ENCODE peak calls at places on chromosome 14, in ten cellular contexts. M, Q, A, O, W, I, S, N, R and F are unnamed samples.

GRCh38 chr14:104537613-104537988 is 42.0 kb upstream of the C14orf180 start:
- DNase-seq in M (no peak), Q (no peak), A (no peak), O (no peak), W (no peak), I (no peak), S (no peak), N (no peak), R (no peak), F (no peak)

GRCh38 chr14:52850520-52850919 is 59.1 kb upstream of the GNPNAT1 start:
- DNase-seq in M (no peak), Q (no peak), A (no peak), O (no peak), W (no peak), I (no peak), S (no peak), N (no peak), R (no peak), F (no peak)

GRCh38 chr14:87131879-87132278 is 861.1 kb downstream of the GALC start:
- DNase-seq in M (peak), Q (no peak), A (no peak), O (no peak), W (no peak), I (no peak), S (no peak), N (no peak), R (no peak), F (no peak)

GRCh38 chr14:67313153-67313552 is 46.5 kb downstream of the ATP6V1D start:
- DNase-seq in M (no peak), Q (no peak), A (no peak), O (no peak), W (no peak), I (no peak), S (no peak), N (no peak), R (no peak), F (no peak)

GRCh38 chr14:104116544-104117340 is 21.6 kb upstream of the KIF26A start:
- DNase-seq in M (no peak), Q (peak), A (peak), O (peak), W (peak), I (no peak), S (no peak), N (peak), R (no peak), F (peak)

GRCh38 chr14:24705840-24706239 is 71.8 kb upstream of the GZMB start:
- DNase-seq in M (peak), Q (no peak), A (no peak), O (no peak), W (no peak), I (no peak), S (no peak), N (no peak), R (no peak), F (no peak)

GRCh38 chr14:90061849-90062794 is at the start of gene KCNK13:
- DNase-seq in M (no peak), Q (peak), A (no peak), O (no peak), W (no peak), I (no peak), S (no peak), N (peak), R (no peak), F (peak)

GRCh38 chr14:57390806-57391562 is 598 bp downstream of the NAA30 start:
- DNase-seq in M (peak), Q (peak), A (peak), O (peak), W (peak), I (peak), S (no peak), N (peak), R (peak), F (peak)

GRCh38 chr14:22026527-22026926 is 352.9 kb upstream of the OR4E1 start:
- DNase-seq in M (no peak), Q (no peak), A (no peak), O (no peak), W (no peak), I (no peak), S (no peak), N (no peak), R (no peak), F (no peak)

GRCh38 chr14:90756755-90757345 is 59.4 kb downstream of the TTC7B start:
- DNase-seq in M (peak), Q (no peak), A (no peak), O (no peak), W (peak), I (no peak), S (peak), N (no peak), R (no peak), F (no peak)

GRCh38 chr14:99512571-99513182 is 31.5 kb downstream of the CCNK start:
- DNase-seq in M (no peak), Q (no peak), A (no peak), O (peak), W (no peak), I (no peak), S (no peak), N (no peak), R (no peak), F (no peak)

GRCh38 chr14:104779776-104780512 is 15.6 kb downstream of the AKT1 start:
- DNase-seq in M (no peak), Q (no peak), A (no peak), O (no peak), W (no peak), I (no peak), S (no peak), N (no peak), R (no peak), F (no peak)

GRCh38 chr14:105853089-105853906 is 326.9 kb downstream of the TMEM121 start:
- DNase-seq in M (peak), Q (no peak), A (peak), O (peak), W (peak), I (peak), S (peak), N (no peak), R (no peak), F (peak)

GRCh38 chr14:58177125-58177524 is 22.8 kb upstream of the ACTR10 start:
- DNase-seq in M (no peak), Q (no peak), A (no peak), O (no peak), W (no peak), I (no peak), S (no peak), N (no peak), R (no peak), F (no peak)

GRCh38 chr14:71372411-71372838 is 465.2 kb downstream of the PCNX1 start:
- DNase-seq in M (no peak), Q (no peak), A (no peak), O (no peak), W (no peak), I (no peak), S (no peak), N (no peak), R (no peak), F (no peak)

GRCh38 chr14:81269100-81269978 is 48.6 kb upstream of the GTF2A1 start:
- DNase-seq in M (peak), Q (no peak), A (no peak), O (no peak), W (no peak), I (peak), S (no peak), N (no peak), R (no peak), F (no peak)

GRCh38 chr14:99972748-99973466 is 92.3 kb upstream of the EVL start:
- DNase-seq in M (no peak), Q (no peak), A (no peak), O (no peak), W (no peak), I (no peak), S (no peak), N (no peak), R (no peak), F (no peak)

GRCh38 chr14:26008290-26008689 is 589.5 kb downstream of the NOVA1 start:
- DNase-seq in M (no peak), Q (no peak), A (no peak), O (no peak), W (no peak), I (no peak), S (no peak), N (no peak), R (no peak), F (no peak)

GRCh38 chr14:51093371-51094281 is 1.3 kb downstream of the TRIM9 start:
- DNase-seq in M (peak), Q (peak), A (peak), O (no peak), W (peak), I (no peak), S (no peak), N (peak), R (no peak), F (peak)

GRCh38 chr14:77319416-77319815 is 1.3 kb downstream of the POMT2 start:
- DNase-seq in M (no peak), Q (no peak), A (no peak), O (no peak), W (no peak), I (no peak), S (no peak), N (peak), R (no peak), F (no peak)

GRCh38 chr14:55339770-55340169 is 68.5 kb downstream of the FBXO34 start:
- DNase-seq in M (no peak), Q (no peak), A (no peak), O (no peak), W (no peak), I (no peak), S (no peak), N (no peak), R (no peak), F (no peak)

GRCh38 chr14:75196468-75196867 is 20.1 kb upstream of the TMED10 start:
- DNase-seq in M (peak), Q (no peak), A (no peak), O (no peak), W (no peak), I (no peak), S (no peak), N (no peak), R (no peak), F (peak)

GRCh38 chr14:36430662-36431084 is 89.4 kb downstream of the NKX2-1 start:
- DNase-seq in M (no peak), Q (peak), A (no peak), O (no peak), W (no peak), I (no peak), S (no peak), N (no peak), R (no peak), F (peak)

GRCh38 chr14:92513966-92514843 is 624 bp downstream of the RIN3 start:
- DNase-seq in M (no peak), Q (peak), A (peak), O (no peak), W (peak), I (no peak), S (no peak), N (no peak), R (no peak), F (no peak)

DNA sequence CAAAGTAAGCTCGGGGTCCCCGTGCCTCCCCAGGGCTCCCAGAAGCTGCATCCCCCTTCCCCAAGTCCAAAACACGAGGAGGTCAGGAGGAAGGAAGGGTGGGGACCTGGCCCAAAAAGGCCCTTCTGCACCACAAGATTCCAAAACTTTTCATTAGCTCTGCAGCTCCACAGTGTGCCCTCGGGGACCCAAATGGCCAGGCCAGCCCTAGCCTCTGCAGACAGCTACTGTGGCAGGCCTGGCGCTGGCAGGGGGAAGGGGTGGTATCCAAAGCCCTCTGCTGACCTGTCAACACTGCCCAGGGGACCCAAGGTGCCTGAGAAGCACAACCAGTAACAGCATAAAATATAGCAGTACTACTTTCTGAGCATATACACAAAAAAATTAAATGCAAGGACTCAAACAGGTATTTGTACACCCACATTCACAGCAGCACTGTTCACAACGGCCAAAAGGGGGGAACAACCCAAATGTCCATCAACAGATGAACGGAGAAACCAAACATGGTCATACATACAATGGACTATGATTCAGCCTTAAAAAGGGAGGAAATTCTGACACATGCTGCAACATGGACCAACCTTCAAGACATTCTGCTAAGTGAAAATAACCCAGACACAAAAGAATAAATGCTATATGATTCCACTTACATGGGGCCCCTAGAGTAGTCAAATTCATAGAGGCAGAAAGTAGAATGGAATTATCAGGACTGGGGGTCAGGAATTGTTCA is 29.7 kb downstream of the ACTN1 start:
- DNase-seq in M (no peak), Q (no peak), A (no peak), O (no peak), W (no peak), I (no peak), S (no peak), N (no peak), R (no peak), F (no peak)
- H3K27ac ChIP-seq in M (no peak), Q (peak), A (peak), O (peak), W (peak), I (peak), S (peak), N (peak), R (peak), F (peak)

DNA sequence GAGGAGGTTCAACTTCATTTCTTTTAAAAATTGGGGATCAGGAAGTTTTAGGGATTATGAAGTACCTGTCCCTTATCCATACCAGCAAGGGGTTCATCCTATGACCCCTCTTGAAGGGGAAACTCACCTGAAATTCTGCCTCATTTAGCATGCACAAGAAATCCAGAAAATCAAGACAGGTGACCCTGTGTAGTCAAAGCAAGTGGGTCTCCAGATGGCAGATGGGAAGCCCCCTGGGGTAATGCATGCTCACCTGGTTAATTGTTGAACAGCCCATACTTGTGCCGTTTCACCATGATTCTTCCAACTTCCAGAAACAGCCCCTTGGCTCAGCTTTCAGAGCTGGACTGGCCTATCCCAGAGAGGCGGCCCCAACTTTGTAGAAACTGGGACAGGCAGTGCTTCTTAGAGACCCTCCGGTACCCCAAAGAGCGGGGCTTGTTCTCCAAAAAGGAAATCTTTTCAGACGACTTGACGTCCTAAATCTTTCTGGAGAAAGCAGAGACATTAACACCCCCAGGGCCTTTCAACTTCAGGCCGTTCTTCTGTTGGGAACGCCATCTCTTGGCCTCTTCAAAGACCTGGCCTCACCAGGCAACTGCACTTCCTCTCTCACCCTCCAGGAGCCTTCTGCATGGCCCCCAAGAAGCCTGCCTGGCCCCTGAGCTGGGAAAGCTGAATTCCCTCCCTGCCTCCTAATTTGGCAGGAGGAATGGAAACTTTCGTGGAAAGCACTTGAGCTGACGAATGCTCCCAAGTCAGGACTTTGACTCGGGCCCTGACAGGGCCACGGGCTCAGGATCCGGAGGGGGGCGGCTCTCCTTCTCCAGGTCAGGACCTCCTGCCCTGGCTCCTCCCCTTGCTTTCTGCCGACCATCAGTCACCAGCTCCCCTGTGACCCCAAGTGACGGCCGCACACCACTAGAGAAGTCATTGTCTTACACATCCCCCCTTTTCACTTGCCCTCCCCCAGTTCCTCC is 66.1 kb upstream of the ESRRB start:
- DNase-seq in M (no peak), Q (no peak), A (no peak), O (peak), W (no peak), I (peak), S (no peak), N (no peak), R (no peak), F (no peak)
- TF ChIP-seq CTCF in M (no peak), Q (no peak), A (peak), O (no peak), W (no peak), I (no peak), S (no peak), N (no peak), R (no peak), F (no peak)

DNA sequence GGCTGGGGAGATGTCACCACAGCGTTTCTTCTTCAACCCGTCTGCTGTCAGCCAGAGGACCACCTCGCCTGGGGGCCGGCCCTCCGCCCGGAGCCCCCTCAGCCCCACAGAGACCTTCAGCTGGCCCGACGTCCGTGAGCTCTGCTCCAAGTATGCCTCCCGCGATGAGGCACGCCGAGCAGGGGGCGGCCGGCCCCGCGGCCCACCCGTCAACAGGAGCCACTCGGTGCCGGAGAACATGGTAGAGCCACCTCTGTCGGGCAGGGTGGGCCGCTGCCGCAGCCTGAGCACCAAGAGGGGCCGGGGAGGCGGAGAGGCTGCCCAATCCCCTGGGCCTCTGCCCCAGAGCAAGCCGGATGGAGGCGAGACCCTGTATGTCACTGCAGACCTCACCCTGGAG is 38.8 kb downstream of the PLEKHG3 start:
- DNase-seq in M (no peak), Q (no peak), A (no peak), O (no peak), W (no peak), I (no peak), S (no peak), N (no peak), R (no peak), F (no peak)
- H3K27ac ChIP-seq in M (no peak), Q (no peak), A (peak), O (peak), W (peak), I (no peak), S (no peak), N (no peak), R (no peak), F (no peak)

DNA sequence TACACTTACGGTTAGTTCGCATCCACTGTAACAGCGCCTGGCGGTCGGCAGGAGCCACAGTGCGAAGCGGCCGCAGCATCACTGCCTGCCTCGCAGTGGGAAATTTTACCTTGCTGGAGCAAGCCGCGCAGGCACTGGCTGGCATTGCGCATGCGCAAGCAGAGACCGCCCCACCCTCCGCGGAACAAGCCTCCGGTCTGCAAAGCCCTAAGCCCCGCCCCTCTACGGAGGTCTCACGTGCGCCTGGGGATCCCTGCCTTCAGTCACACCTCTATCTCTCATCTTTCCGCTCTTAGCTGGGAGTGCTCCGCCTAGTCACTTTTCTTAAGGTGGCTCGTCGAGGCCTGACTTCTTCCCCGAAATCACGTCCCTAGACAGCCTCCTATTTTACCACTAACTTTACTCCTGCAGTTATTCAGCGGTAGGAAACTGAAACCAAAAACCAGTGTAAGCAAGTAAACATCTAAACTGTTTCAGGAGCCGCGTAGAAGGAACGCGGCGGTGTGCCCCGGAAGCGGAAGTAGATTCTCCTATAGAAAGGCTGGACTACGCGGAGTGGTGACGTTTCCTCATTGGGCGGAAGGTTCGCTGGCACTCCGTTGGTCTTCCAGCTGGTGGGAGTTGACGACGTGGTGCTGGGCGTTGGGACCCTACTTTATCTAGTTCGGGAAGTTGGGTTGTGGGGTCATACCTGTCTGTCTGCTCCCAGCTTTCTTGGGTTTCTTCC is at the start of gene SRP54:
- DNase-seq in M (peak), Q (peak), A (peak), O (peak), W (peak), I (peak), S (peak), N (peak), R (peak), F (peak)
- TF ChIP-seq CTCF in M (no peak), Q (no peak), A (peak), O (no peak), W (no peak), I (no peak), S (no peak), N (peak), R (no peak), F (peak)

DNA sequence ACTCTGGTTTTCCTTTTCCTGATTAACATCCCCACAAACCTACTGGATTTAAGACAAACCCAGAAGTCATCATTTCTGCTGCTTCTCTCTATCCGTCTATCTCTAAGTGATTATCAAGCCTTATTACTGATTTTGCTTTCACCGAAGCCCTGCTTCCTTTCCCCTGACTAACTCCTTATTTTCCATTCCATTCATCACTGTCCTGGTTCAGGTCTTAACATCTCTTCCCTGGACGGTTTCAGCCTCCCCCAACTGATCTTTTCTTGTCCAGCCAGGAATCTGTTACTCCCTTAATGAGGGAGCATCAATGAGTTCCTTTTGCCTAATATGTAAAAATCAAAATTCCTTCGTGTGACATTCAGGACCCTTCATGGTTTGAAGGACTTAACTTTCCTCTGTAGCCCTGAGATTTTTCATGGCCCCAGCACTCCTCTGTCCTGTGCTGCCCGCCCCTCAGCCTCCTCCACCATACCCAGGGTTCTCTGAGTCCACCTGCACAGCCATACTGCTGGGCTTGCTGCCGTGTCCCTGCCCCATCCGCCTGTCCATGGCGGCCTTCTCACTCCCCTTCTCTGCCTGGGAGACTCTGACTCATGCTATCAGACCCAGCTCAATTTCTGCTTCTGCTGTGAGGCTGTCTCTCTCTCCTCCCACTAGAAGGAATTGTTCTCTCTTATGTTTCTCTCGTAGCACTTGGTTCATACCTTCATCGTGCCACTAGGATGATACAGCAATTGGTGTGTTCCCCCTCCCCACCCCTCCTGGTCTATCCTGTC is 167.8 kb upstream of the HIF1A start:
- DNase-seq in M (no peak), Q (no peak), A (no peak), O (no peak), W (no peak), I (no peak), S (no peak), N (no peak), R (no peak), F (peak)
- H3K27ac ChIP-seq in M (no peak), Q (peak), A (peak), O (peak), W (no peak), I (peak), S (peak), N (peak), R (no peak), F (peak)

GRCh38 chr14:102490456-102490855 is 19.1 kb downstream of the ANKRD9 start:
- DNase-seq in M (no peak), Q (peak), A (peak), O (peak), W (peak), I (no peak), S (no peak), N (no peak), R (no peak), F (no peak)
- TF ChIP-seq CTCF in M (no peak), Q (no peak), A (no peak), O (no peak), W (no peak), I (no peak), S (no peak), N (no peak), R (no peak), F (no peak)